ENCODE peak calls at places on chromosome 22, in five cellular contexts. One of them, this sample, is unnamed.

GRCh38 chr22:30841264-30841663 is 127.3 kb downstream of the MORC2 start:
- DNase-seq in midbrain: no peak
- DNase-seq in Peyer's patch: no peak
- DNase-seq in HT-29: no peak
- DNase-seq in progenitor cell of endocrine pancreas: no peak
- DNase-seq in this sample: no peak

GRCh38 chr22:36744791-36745190 is 31.1 kb downstream of the IFT27 start:
- DNase-seq in midbrain: no peak
- DNase-seq in Peyer's patch: peak; percentile 25
- DNase-seq in HT-29: no peak
- DNase-seq in progenitor cell of endocrine pancreas: no peak
- DNase-seq in this sample: no peak

GRCh38 chr22:24153959-24154358 is 27.3 kb upstream of the SUSD2 start:
- DNase-seq in midbrain: no peak
- DNase-seq in Peyer's patch: no peak
- DNase-seq in HT-29: no peak
- DNase-seq in progenitor cell of endocrine pancreas: no peak
- DNase-seq in this sample: no peak

GRCh38 chr22:26461188-26461810 is 22.3 kb downstream of the HPS4 start:
- DNase-seq in midbrain: peak; percentile 36
- DNase-seq in Peyer's patch: peak; percentile 85
- DNase-seq in HT-29: peak; percentile 51
- DNase-seq in progenitor cell of endocrine pancreas: peak; percentile 62
- DNase-seq in this sample: no peak

GRCh38 chr22:22064580-22064979 is 82.0 kb upstream of the TOP3B start:
- DNase-seq in midbrain: no peak
- DNase-seq in Peyer's patch: no peak
- DNase-seq in HT-29: no peak
- DNase-seq in progenitor cell of endocrine pancreas: no peak
- DNase-seq in this sample: no peak

GRCh38 chr22:22820076-22820475 is 67.5 kb upstream of the IGLL5 start:
- DNase-seq in midbrain: no peak
- DNase-seq in Peyer's patch: no peak
- DNase-seq in HT-29: no peak
- DNase-seq in progenitor cell of endocrine pancreas: no peak
- DNase-seq in this sample: no peak

GRCh38 chr22:31001124-31001770 is 32.2 kb downstream of the TUG1 start:
- DNase-seq in midbrain: no peak
- DNase-seq in Peyer's patch: no peak
- DNase-seq in HT-29: no peak
- DNase-seq in progenitor cell of endocrine pancreas: no peak
- DNase-seq in this sample: no peak

GRCh38 chr22:38462960-38463784 is 4.7 kb upstream of the KDELR3 start:
- DNase-seq in midbrain: no peak
- DNase-seq in Peyer's patch: no peak
- DNase-seq in HT-29: no peak
- DNase-seq in progenitor cell of endocrine pancreas: peak; percentile 52
- DNase-seq in this sample: no peak

GRCh38 chr22:45671051-45671782 is 417 bp upstream of the ATXN10 start:
- DNase-seq in midbrain: peak; percentile 15
- DNase-seq in Peyer's patch: no peak
- DNase-seq in HT-29: no peak
- DNase-seq in progenitor cell of endocrine pancreas: peak; percentile 12
- DNase-seq in this sample: no peak

GRCh38 chr22:44823806-44824205 is 71.4 kb downstream of the ARHGAP8 start:
- DNase-seq in midbrain: no peak
- DNase-seq in Peyer's patch: no peak
- DNase-seq in HT-29: no peak
- DNase-seq in progenitor cell of endocrine pancreas: no peak
- DNase-seq in this sample: no peak

GRCh38 chr22:17319541-17319940 is 49.7 kb upstream of the CECR2 start:
- DNase-seq in midbrain: no peak
- DNase-seq in Peyer's patch: peak; percentile 30
- DNase-seq in HT-29: no peak
- DNase-seq in progenitor cell of endocrine pancreas: no peak
- DNase-seq in this sample: no peak

GRCh38 chr22:21759631-21760030 is 24.0 kb upstream of the YPEL1 start:
- DNase-seq in midbrain: no peak
- DNase-seq in Peyer's patch: no peak
- DNase-seq in HT-29: no peak
- DNase-seq in progenitor cell of endocrine pancreas: no peak
- DNase-seq in this sample: no peak

GRCh38 chr22:46686221-46686872 is 51.7 kb downstream of the CERK start:
- DNase-seq in midbrain: no peak
- DNase-seq in Peyer's patch: no peak
- DNase-seq in HT-29: no peak
- DNase-seq in progenitor cell of endocrine pancreas: no peak
- DNase-seq in this sample: no peak

GRCh38 chr22:50467341-50467740 is 7.5 kb downstream of the SBF1 start:
- DNase-seq in midbrain: no peak
- DNase-seq in Peyer's patch: no peak
- DNase-seq in HT-29: no peak
- DNase-seq in progenitor cell of endocrine pancreas: no peak
- DNase-seq in this sample: no peak

GRCh38 chr22:30483169-30483568 is 11.4 kb upstream of the SEC14L3 start:
- DNase-seq in midbrain: no peak
- DNase-seq in Peyer's patch: no peak
- DNase-seq in HT-29: no peak
- DNase-seq in progenitor cell of endocrine pancreas: no peak
- DNase-seq in this sample: no peak

GRCh38 chr22:17921871-17922821 is 102.2 kb downstream of the MICAL3 start:
- DNase-seq in midbrain: no peak
- DNase-seq in Peyer's patch: peak; percentile 42
- DNase-seq in HT-29: no peak
- DNase-seq in progenitor cell of endocrine pancreas: peak; percentile 25
- DNase-seq in this sample: no peak

GRCh38 chr22:18985761-18986160 is 49.7 kb upstream of the PRODH start:
- DNase-seq in midbrain: no peak
- DNase-seq in Peyer's patch: no peak
- DNase-seq in HT-29: no peak
- DNase-seq in progenitor cell of endocrine pancreas: no peak
- DNase-seq in this sample: no peak

GRCh38 chr22:28829358-28830181 is 29.2 kb upstream of the XBP1 start:
- DNase-seq in midbrain: peak; percentile 82
- DNase-seq in Peyer's patch: peak; percentile 91
- DNase-seq in HT-29: peak; percentile 90
- DNase-seq in progenitor cell of endocrine pancreas: peak; percentile 62
- DNase-seq in this sample: no peak

GRCh38 chr22:23137905-23138520 is 3.8 kb downstream of the RSPH14 start:
- DNase-seq in midbrain: no peak
- DNase-seq in Peyer's patch: peak; percentile 84
- DNase-seq in HT-29: no peak
- DNase-seq in progenitor cell of endocrine pancreas: no peak
- DNase-seq in this sample: no peak

GRCh38 chr22:45314054-45314721 is 4.5 kb downstream of the FAM118A start:
- DNase-seq in midbrain: no peak
- DNase-seq in Peyer's patch: no peak
- DNase-seq in HT-29: no peak
- DNase-seq in progenitor cell of endocrine pancreas: no peak
- DNase-seq in this sample: no peak

GRCh38 chr22:49582171-49582570 is 245.5 kb downstream of the BRD1 start:
- DNase-seq in midbrain: peak; percentile 87
- DNase-seq in Peyer's patch: no peak
- DNase-seq in HT-29: no peak
- DNase-seq in progenitor cell of endocrine pancreas: no peak
- DNase-seq in this sample: no peak

GRCh38 chr22:35621446-35621845 is 4.3 kb upstream of the MB start:
- DNase-seq in midbrain: no peak
- DNase-seq in Peyer's patch: no peak
- DNase-seq in HT-29: no peak
- DNase-seq in progenitor cell of endocrine pancreas: no peak
- DNase-seq in this sample: no peak

GRCh38 chr22:37092997-37093396 is 16.5 kb downstream of the TMPRSS6 start:
- DNase-seq in midbrain: no peak
- DNase-seq in Peyer's patch: no peak
- DNase-seq in HT-29: no peak
- DNase-seq in progenitor cell of endocrine pancreas: no peak
- DNase-seq in this sample: no peak